ENCODE peak calls at places on chromosomes 4 and X, in seven cellular contexts. L is right atrium auricular region, M is body of pancreas, O is upper lobe of left lung, X is mammary epithelial cell, S is tibial nerve, F is HCT116. E is an unnamed sample.
A peak's percentile ranks its signal among the peaks of the same experiment; 100 is the strongest.

GRCh38 chrX:21166302-21166982 is 207.8 kb upstream of the CNKSR2 start:
- DNase-seq in F (no peak), L (no peak), S (no peak), M (no peak), O (no peak), X (no peak), E (peak; percentile 46)

GRCh38 chrX:136453771-136454170 is 34.0 kb upstream of the BRS3 start:
- DNase-seq in O (no peak), F (no peak), S (no peak), X (no peak), M (no peak), L (no peak), E (no peak)

GRCh38 chrX:637660-638481 is 7.3 kb downstream of the SHOX start:
- DNase-seq in X (no peak), M (no peak), L (no peak), F (no peak), O (no peak), S (no peak), E (no peak)

GRCh38 chr4:13704761-13705160 is 77.2 kb upstream of the BOD1L1 start:
- DNase-seq in O (no peak), L (no peak), S (no peak), X (peak; percentile 37), F (no peak), M (no peak), E (no peak)

GRCh38 chrX:65667503-65668355 is at the start of gene MSN:
- DNase-seq in O (peak; percentile 96), F (no peak), S (peak; percentile 55), M (peak; percentile 68), L (peak; percentile 75), X (peak; percentile 55), E (peak; percentile 31)

GRCh38 chr4:127140306-127140705 is 492.5 kb upstream of the INTU start:
- DNase-seq in X (peak; percentile 20), F (no peak), M (no peak), L (no peak), S (no peak), O (no peak), E (no peak)

GRCh38 chr4:39932776-39933402 is 44.8 kb downstream of the PDS5A start:
- DNase-seq in O (no peak), M (no peak), S (no peak), X (no peak), F (no peak), L (no peak), E (no peak)

GRCh38 chr4:184937745-184938144 is 80.5 kb upstream of the HELT start:
- DNase-seq in F (no peak), O (no peak), S (no peak), M (peak; percentile 36), L (no peak), X (no peak), E (no peak)

GRCh38 chrX:151704023-151704663 is 8.9 kb downstream of the PRRG3 start:
- DNase-seq in O (no peak), L (no peak), X (no peak), S (no peak), M (no peak), F (no peak), E (no peak)
- H3K4me3 ChIP-seq in O (no peak overlapping the region), L (no peak overlapping the region), X (no peak overlapping the region), S (no peak overlapping the region), M (no peak overlapping the region), F (no peak overlapping the region), E (no peak overlapping the region)

GRCh38 chrX:153064061-153064460 is 7.8 kb downstream of the PNMA3 start:
- DNase-seq in F (no peak), S (no peak), X (no peak), M (no peak), O (no peak), L (no peak), E (no peak)

GRCh38 chrX:153065389-153065788 is 6.9 kb upstream of the PNMA6A start:
- DNase-seq in O (no peak), S (no peak), M (no peak), X (no peak), F (no peak), L (no peak), E (no peak)

GRCh38 chrX:153061732-153062131 is 5.5 kb downstream of the PNMA3 start:
- DNase-seq in S (no peak), X (peak; percentile 42), M (no peak), F (no peak), L (no peak), O (no peak), E (peak; percentile 24)

GRCh38 chrX:153060095-153060445 is 3.8 kb downstream of the PNMA3 start:
- DNase-seq in M (no peak), F (no peak), L (no peak), O (peak; percentile 28), X (no peak), S (no peak), E (no peak)

DNA sequence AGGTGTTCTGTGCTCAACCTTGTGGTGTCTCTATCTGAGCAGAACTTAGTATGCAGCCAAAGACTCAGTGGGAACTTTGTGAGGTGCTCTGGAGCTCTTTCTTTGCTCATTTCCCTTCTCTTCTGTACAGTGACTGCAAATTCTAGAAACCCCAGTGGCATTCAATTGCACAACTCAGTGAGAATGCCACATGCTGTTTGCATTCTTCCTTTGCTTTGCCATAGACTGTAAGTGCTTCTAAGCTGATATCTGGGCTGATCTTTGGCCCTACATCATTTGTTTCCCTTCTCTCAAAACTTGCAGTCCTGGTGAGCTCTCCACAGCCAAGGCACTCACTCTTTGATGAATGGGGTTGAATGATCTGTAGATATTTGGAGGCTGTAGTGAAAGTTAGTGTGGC is 7.0 kb downstream of the PNMA3 start:
- DNase-seq in M (no peak), O (no peak), F (no peak), S (no peak), X (no peak), L (no peak), E (peak; percentile 11)
- H3K27ac ChIP-seq in M (no peak overlapping the region), O (no peak overlapping the region), F (no peak overlapping the region), S (no peak overlapping the region), X (no peak overlapping the region), L (no peak overlapping the region), E (no peak overlapping the region)

DNA sequence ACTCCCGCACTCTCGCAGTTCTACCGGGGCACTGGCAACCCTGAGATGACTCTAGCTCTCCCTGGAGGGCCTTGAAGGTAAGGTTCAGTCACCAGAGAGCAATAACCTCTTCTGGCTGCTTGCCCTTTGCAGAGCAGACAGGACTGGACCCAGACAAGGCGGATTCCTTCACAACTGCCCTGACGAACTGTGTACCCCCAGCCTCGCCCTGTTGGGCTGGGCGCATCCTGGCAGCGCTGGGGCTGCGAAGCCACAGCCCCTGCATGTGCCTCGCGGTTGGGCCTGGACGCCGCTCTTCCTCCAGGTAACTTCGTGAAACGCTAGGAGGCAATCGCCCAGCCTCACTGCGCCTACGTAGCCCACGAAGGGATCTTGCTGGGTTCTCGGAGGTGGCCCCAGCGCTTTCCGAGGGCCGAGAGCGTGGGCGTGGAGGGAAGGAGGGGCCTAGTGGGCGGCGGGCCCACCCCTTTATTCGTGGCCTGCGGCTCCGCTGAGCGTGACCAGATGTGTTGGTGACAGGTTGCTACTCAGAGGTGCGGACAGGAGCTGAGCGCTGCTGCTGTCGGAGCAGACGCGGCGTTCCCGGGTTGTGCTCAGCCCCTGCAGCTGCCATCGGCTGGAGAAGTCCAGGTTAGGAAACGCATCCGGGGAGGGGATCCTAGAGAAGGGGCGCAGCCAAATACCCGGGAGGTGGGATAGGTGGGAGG is 1.9 kb upstream of the MAMLD1 start:
- DNase-seq in F (no peak), X (peak; percentile 28), M (peak; percentile 24), L (peak; percentile 52), S (no peak), O (peak; percentile 75), E (no peak)
- TF ChIP-seq CTCF in F (no peak), X (peak; percentile 24), M (no peak), L (no peak), S (no peak), O (no peak), E (peak; percentile 33)

DNA sequence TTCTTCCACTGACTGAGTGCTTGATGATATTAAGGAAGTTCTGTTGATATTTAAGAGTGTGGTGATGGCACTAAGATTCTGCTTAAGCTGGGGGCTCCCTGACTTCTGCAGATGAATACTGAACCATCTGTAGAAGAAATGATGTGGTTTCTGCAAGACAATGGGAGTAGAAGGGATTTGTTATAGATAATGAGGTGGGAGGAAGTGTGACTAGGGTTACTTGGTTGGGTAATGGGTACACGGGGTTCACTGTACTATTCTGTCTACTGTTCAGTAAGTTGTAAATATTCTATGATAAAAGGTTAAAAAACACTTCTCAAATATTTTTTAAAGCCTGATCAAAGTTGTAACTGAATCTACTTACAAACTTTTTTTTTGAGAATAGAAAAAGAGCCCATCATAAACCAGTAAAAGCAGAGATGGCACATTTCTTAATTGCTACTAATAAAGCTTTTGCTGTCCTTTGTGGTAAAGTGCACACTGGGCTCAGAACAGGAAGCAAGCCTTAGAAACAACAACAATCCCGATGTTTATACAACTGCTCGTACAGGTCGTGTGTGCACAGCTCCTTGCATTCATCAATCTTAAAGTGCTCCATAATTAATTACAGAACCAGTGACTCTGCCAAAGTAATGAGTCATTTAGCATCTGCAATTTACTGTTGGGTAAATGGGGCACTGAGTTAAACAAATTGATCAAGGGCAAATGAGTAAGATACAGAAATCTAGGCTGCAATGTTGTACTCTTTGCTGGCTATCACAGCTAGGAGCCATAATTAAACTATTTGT is 61.1 kb upstream of the TXK start:
- DNase-seq in X (peak; percentile 26), S (no peak), O (no peak), M (no peak), F (no peak), L (no peak), E (no peak)
- H3K4me3 ChIP-seq in X (no peak overlapping the region), S (no peak overlapping the region), O (no peak overlapping the region), M (no peak overlapping the region), F (no peak overlapping the region), L (no peak overlapping the region), E (no peak overlapping the region)

GRCh38 chrX:13364230-13364629 is 44.4 kb upstream of the ATXN3L start:
- DNase-seq in M (no peak), S (no peak), O (no peak), L (no peak), X (no peak), F (no peak), E (no peak)
- H3K27ac ChIP-seq in M (no peak overlapping the region), S (no peak overlapping the region), O (no peak overlapping the region), L (no peak overlapping the region), X (no peak overlapping the region), F (no peak overlapping the region), E (no peak overlapping the region)

DNA sequence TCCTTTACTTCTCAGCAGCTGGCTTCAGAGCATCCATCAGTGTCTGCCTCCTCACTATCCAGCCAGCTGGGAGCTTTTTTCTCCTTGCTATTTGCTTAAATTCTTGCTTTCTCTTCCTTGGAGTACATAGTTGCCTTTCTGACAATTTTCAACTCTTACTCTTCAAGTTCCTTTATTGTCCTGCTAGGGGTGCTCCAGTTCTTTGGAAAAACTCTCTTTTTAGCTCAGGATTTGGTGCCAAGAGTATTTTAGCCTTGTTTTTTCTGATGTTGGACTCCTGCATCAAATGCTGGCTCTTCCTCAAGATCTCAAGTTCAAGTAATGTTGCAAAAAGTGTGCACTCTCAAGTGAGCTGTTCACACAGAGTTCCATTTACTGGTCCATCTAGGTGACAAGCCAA is 126.4 kb downstream of the KDR start:
- DNase-seq in L (no peak), S (no peak), O (no peak), M (no peak), F (no peak), X (no peak), E (peak; percentile 26)
- TF ChIP-seq CTCF in L (peak; percentile 31), S (peak; percentile 25), O (peak; percentile 48), M (peak; percentile 44), F (peak; percentile 17), X (peak; percentile 58), E (peak; percentile 55)

GRCh38 chr4:47824844-47825243 is 13.0 kb downstream of the CORIN start:
- DNase-seq in L (no peak), M (peak; percentile 16), X (no peak), F (no peak), S (no peak), O (no peak), E (no peak)
- H3K4me3 ChIP-seq in L (no peak overlapping the region), M (no peak overlapping the region), X (no peak overlapping the region), F (no peak overlapping the region), S (no peak overlapping the region), O (no peak overlapping the region), E (no peak overlapping the region)

E was measured in brain microvascular endothelial cell.